ENCODE peak calls at places on chromosomes 2 and 18, in four cellular contexts. T, O, L and M are unnamed samples.

GRCh38 chr2:39851251-39851650 is 72.2 kb upstream of the THUMPD2 start:
- DNase-seq in O (no peak), L (no peak), T (no peak), M (no peak)

GRCh38 chr2:102618452-102619413 is 620 bp upstream of the SLC9A2 start:
- DNase-seq in O (no peak), L (peak), T (peak), M (no peak)

GRCh38 chr2:18046558-18046957 is 168.1 kb downstream of the KCNS3 start:
- DNase-seq in O (no peak), T (peak), L (peak), M (no peak)

GRCh38 chr2:37476411-37476810 is 132.0 kb downstream of the QPCT start:
- DNase-seq in O (no peak), T (no peak), L (no peak), M (no peak)

GRCh38 chr2:96926236-96926635 is 56.4 kb upstream of the SEMA4C start:
- DNase-seq in O (no peak), T (no peak), L (no peak), M (no peak)

GRCh38 chr2:68832161-68832869 is 38.9 kb downstream of the BMP10 start:
- DNase-seq in T (peak), O (no peak), L (peak), M (no peak)

GRCh38 chr2:119383410-119384140 is 16.8 kb downstream of the DBI start:
- DNase-seq in L (no peak), O (no peak), T (no peak), M (no peak)

GRCh38 chr18:2316686-2317308 is 254.5 kb downstream of the METTL4 start:
- DNase-seq in O (no peak), L (no peak), T (no peak), M (no peak)

GRCh38 chr2:42775812-42776211 is 11.9 kb upstream of the OXER1 start:
- DNase-seq in L (no peak), T (no peak), O (no peak), M (no peak)

GRCh38 chr18:79556829-79557585 is 122.6 kb upstream of the CTDP1 start:
- DNase-seq in O (no peak), T (no peak), L (no peak), M (no peak)

GRCh38 chr18:43744960-43745740 is 467.9 kb upstream of the SYT4 start:
- DNase-seq in L (no peak), T (no peak), O (no peak), M (no peak)

GRCh38 chr2:9538000-9538507 is 17.6 kb downstream of the ADAM17 start:
- DNase-seq in L (no peak), O (no peak), T (peak), M (no peak)

GRCh38 chr2:228846161-228846560 is 424.9 kb downstream of the PID1 start:
- DNase-seq in L (no peak), O (no peak), T (no peak), M (no peak)

GRCh38 chr2:214156971-214157370 is 253.9 kb upstream of the VWC2L start:
- DNase-seq in O (no peak), T (no peak), L (peak), M (no peak)

GRCh38 chr2:205712983-205713531 is 30.8 kb downstream of the NRP2 start:
- DNase-seq in O (no peak), T (no peak), L (no peak), M (no peak)

GRCh38 chr18:23573948-23574431 is 12.3 kb downstream of the NPC1 start:
- DNase-seq in T (peak), L (peak), O (peak), M (no peak)

GRCh38 chr2:59993721-59994120 is 559.7 kb downstream of the BCL11A start:
- DNase-seq in O (no peak), L (no peak), T (no peak), M (no peak)

GRCh38 chr2:204078003-204078698 is 141.6 kb downstream of the ICOS start:
- DNase-seq in L (no peak), T (no peak), O (no peak), M (no peak)

GRCh38 chr2:69683170-69683971 is 39.8 kb upstream of the AAK1 start:
- DNase-seq in O (no peak), L (peak), T (peak), M (no peak)

GRCh38 chr2:106054880-106055655 is 139.0 kb downstream of the UXS1 start:
- DNase-seq in O (no peak), T (no peak), L (no peak), M (no peak)

GRCh38 chr2:18117592-18117991 is 239.1 kb downstream of the KCNS3 start:
- DNase-seq in O (peak), L (peak), T (peak), M (no peak)

GRCh38 chr2:79414690-79415089 is 98.2 kb upstream of the CTNNA2 start:
- DNase-seq in O (no peak), L (no peak), T (no peak), M (no peak)

GRCh38 chr2:68741805-68742306 is 7.2 kb downstream of the ARHGAP25 start:
- DNase-seq in T (no peak), L (peak), O (no peak), M (no peak)

GRCh38 chr2:11254100-11254536 is 90.3 kb downstream of the ROCK2 start:
- DNase-seq in L (no peak), T (peak), O (no peak), M (no peak)

GRCh38 chr2:21025690-21026478 is 18.0 kb downstream of the APOB start:
- DNase-seq in O (no peak), L (no peak), T (no peak), M (no peak)

GRCh38 chr2:64649013-64649484 is 4.7 kb downstream of the SERTAD2 start:
- DNase-seq in T (no peak), L (no peak), O (no peak), M (no peak)

GRCh38 chr2:15734871-15735737 is 143.4 kb downstream of the DDX1 start:
- DNase-seq in L (no peak), T (no peak), O (no peak), M (no peak)

GRCh38 chr2:36704475-36705150 is 8.1 kb downstream of the VIT start:
- DNase-seq in L (no peak), T (no peak), O (no peak), M (no peak)

GRCh38 chr2:110948027-110948687 is 172.6 kb upstream of the BCL2L11 start:
- DNase-seq in T (no peak), L (no peak), O (no peak), M (no peak)

GRCh38 chr2:85823951-85824350 is 64.8 kb downstream of the ST3GAL5 start:
- DNase-seq in T (no peak), L (no peak), O (no peak), M (no peak)

GRCh38 chr2:233353769-233354499 is at the start of gene DGKD:
- DNase-seq in T (peak), O (peak), L (peak), M (peak)